ENCODE peak calls at places on chromosomes 11 and 22, in eight cellular contexts. L, K, G, M, R, W, Q and H are unnamed samples.

GRCh38 chr22:37290737-37291136 is 8.4 kb downstream of the CYTH4 start:
- DNase-seq in L (no peak), K (no peak), G (peak; percentile 33), M (no peak), R (peak; percentile 22), W (peak; percentile 48), Q (no peak), H (no peak)

GRCh38 chr11:77421041-77421723 is 52.7 kb downstream of the PAK1 start:
- DNase-seq in L (no peak), K (no peak), G (no peak), M (no peak), R (no peak), W (no peak), Q (no peak), H (no peak)

GRCh38 chr11:61369372-61370348 is 7.5 kb downstream of the TMEM138 start:
- DNase-seq in L (no peak), K (peak; percentile 70), G (peak; percentile 61), M (no peak), R (no peak), W (peak; percentile 100), Q (no peak), H (peak; percentile 59)

GRCh38 chr22:39612811-39613548 is 42.4 kb downstream of the CACNA1I start:
- DNase-seq in L (no peak), K (no peak), G (no peak), M (peak; percentile 27), R (no peak), W (no peak), Q (no peak), H (no peak)

GRCh38 chr11:103545551-103545950 is 436.3 kb downstream of the DYNC2H1 start:
- DNase-seq in L (no peak), K (no peak), G (no peak), M (no peak), R (no peak), W (no peak), Q (no peak), H (no peak)

GRCh38 chr11:10886652-10887250 is 28.9 kb upstream of the ZBED5 start:
- DNase-seq in L (no peak), K (no peak), G (no peak), M (no peak), R (no peak), W (no peak), Q (no peak), H (no peak)

GRCh38 chr11:69009441-69010211 is 3.4 kb downstream of the MRGPRF start:
- DNase-seq in L (no peak), K (no peak), G (peak; percentile 7), M (no peak), R (no peak), W (no peak), Q (no peak), H (peak; percentile 54)

GRCh38 chr11:10326080-10326964 is 21.4 kb downstream of the ADM start:
- DNase-seq in L (no peak), K (peak; percentile 42), G (peak; percentile 34), M (no peak), R (peak; percentile 42), W (no peak), Q (no peak), H (peak; percentile 61)

GRCh38 chr22:37175414-37176144 is 12.5 kb downstream of the C1QTNF6 start:
- DNase-seq in L (no peak), K (no peak), G (no peak), M (no peak), R (no peak), W (no peak), Q (peak; percentile 48), H (peak; percentile 43)

GRCh38 chr11:50298182-50298988 is 265.7 kb downstream of the OR4C45 start:
- DNase-seq in L (no peak), K (no peak), G (no peak), M (no peak), R (no peak), W (no peak), Q (no peak), H (no peak)

GRCh38 chr11:390175-390574 is 3.8 kb upstream of the PKP3 start:
- DNase-seq in L (no peak), K (no peak), G (no peak), M (no peak), R (no peak), W (no peak), Q (no peak), H (no peak)

GRCh38 chr22:23212061-23213030 is 32.0 kb downstream of the BCR start:
- DNase-seq in L (no peak), K (no peak), G (no peak), M (no peak), R (no peak), W (no peak), Q (no peak), H (no peak)

GRCh38 chr11:13000116-13000515 is 9.0 kb upstream of the RASSF10 start:
- DNase-seq in L (no peak), K (no peak), G (no peak), M (no peak), R (no peak), W (no peak), Q (no peak), H (no peak)

GRCh38 chr11:69966910-69967309 is 111.2 kb upstream of the ANO1 start:
- DNase-seq in L (no peak), K (no peak), G (no peak), M (no peak), R (no peak), W (no peak), Q (no peak), H (no peak)

GRCh38 chr11:75326439-75326810 is 25.0 kb downstream of the ARRB1 start:
- DNase-seq in L (no peak), K (no peak), G (no peak), M (no peak), R (no peak), W (no peak), Q (no peak), H (no peak)

GRCh38 chr11:12031856-12032526 is 23.6 kb upstream of the DKK3 start:
- DNase-seq in L (no peak), K (no peak), G (no peak), M (no peak), R (no peak), W (no peak), Q (no peak), H (no peak)

GRCh38 chr11:79062814-79063762 is 377.7 kb downstream of the TENM4 start:
- DNase-seq in L (no peak), K (no peak), G (peak; percentile 30), M (no peak), R (peak; percentile 35), W (peak; percentile 27), Q (no peak), H (no peak)

GRCh38 chr11:86919557-86920210 is 35.5 kb downstream of the FZD4 start:
- DNase-seq in L (peak; percentile 68), K (no peak), G (peak; percentile 92), M (no peak), R (peak; percentile 85), W (peak; percentile 48), Q (no peak), H (no peak)

GRCh38 chr11:72758690-72759389 is 6.6 kb upstream of the ARAP1 start:
- DNase-seq in L (no peak), K (no peak), G (no peak), M (no peak), R (no peak), W (no peak), Q (no peak), H (peak; percentile 48)

GRCh38 chr11:9120659-9121350 is 29.4 kb upstream of the SCUBE2 start:
- DNase-seq in L (no peak), K (no peak), G (no peak), M (no peak), R (peak; percentile 30), W (no peak), Q (no peak), H (no peak)

GRCh38 chr11:70503878-70504240 is 105.5 kb downstream of the CTTN start:
- DNase-seq in L (no peak), K (no peak), G (no peak), M (no peak), R (no peak), W (no peak), Q (no peak), H (no peak)

GRCh38 chr22:23248583-23248982 is 68.3 kb downstream of the BCR start:
- DNase-seq in L (no peak), K (no peak), G (peak; percentile 63), M (no peak), R (peak; percentile 40), W (peak; percentile 31), Q (no peak), H (no peak)

GRCh38 chr22:17968126-17968525 is 56.2 kb downstream of the MICAL3 start:
- DNase-seq in L (no peak), K (no peak), G (no peak), M (no peak), R (no peak), W (no peak), Q (no peak), H (no peak)

GRCh38 chr22:37560682-37561208 is 465 bp downstream of the CDC42EP1 start:
- DNase-seq in L (peak; percentile 32), K (peak; percentile 64), G (peak; percentile 71), M (no peak), R (peak; percentile 72), W (no peak), Q (no peak), H (peak; percentile 77)

GRCh38 chr11:127338380-127339259 is 338.1 kb upstream of the KIRREL3 start:
- DNase-seq in L (no peak), K (no peak), G (no peak), M (no peak), R (no peak), W (no peak), Q (no peak), H (no peak)

GRCh38 chr11:58575377-58576020 is at the start of gene LPXN:
- DNase-seq in L (peak; percentile 84), K (no peak), G (no peak), M (no peak), R (peak; percentile 69), W (peak; percentile 79), Q (peak; percentile 74), H (no peak)

GRCh38 chr11:71269603-71270511 is 17.5 kb upstream of the SHANK2 start:
- DNase-seq in L (no peak), K (no peak), G (no peak), M (no peak), R (no peak), W (no peak), Q (no peak), H (no peak)

GRCh38 chr11:120052196-120052775 is 85.6 kb downstream of the TRIM29 start:
- DNase-seq in L (no peak), K (no peak), G (no peak), M (no peak), R (no peak), W (no peak), Q (peak; percentile 23), H (no peak)

GRCh38 chr11:8263109-8263768 is 439 bp downstream of the LMO1 start:
- DNase-seq in L (no peak), K (no peak), G (peak; percentile 30), M (no peak), R (no peak), W (no peak), Q (peak; percentile 50), H (no peak)

GRCh38 chr11:124194696-124195418 is 11.7 kb downstream of the OR10D3 start:
- DNase-seq in L (peak; percentile 21), K (no peak), G (peak; percentile 72), M (no peak), R (peak; percentile 75), W (peak; percentile 48), Q (no peak), H (no peak)

GRCh38 chr11:7251836-7252682 is at the start of gene SYT9:
- DNase-seq in L (no peak), K (peak; percentile 27), G (peak; percentile 47), M (peak; percentile 45), R (peak; percentile 62), W (peak; percentile 43), Q (peak; percentile 61), H (peak; percentile 86)

GRCh38 chr11:124945826-124946225 is 8.2 kb upstream of the CCDC15 start:
- DNase-seq in L (no peak), K (no peak), G (no peak), M (no peak), R (no peak), W (no peak), Q (no peak), H (no peak)

GRCh38 chr11:119759324-119759723 is 30.3 kb upstream of the NECTIN1 start:
- DNase-seq in L (peak; percentile 40), K (no peak), G (peak; percentile 52), M (no peak), R (no peak), W (peak; percentile 70), Q (no peak), H (no peak)

GRCh38 chr11:130208241-130209127 is 48.9 kb downstream of the ST14 start:
- DNase-seq in L (no peak), K (no peak), G (no peak), M (no peak), R (no peak), W (no peak), Q (peak; percentile 36), H (no peak)